ENCODE peak calls at places on chromosomes 12 and 14, in five cellular contexts. H is K562, Q is H1, C is HepG2, M is GM12878. J is an unnamed sample.

GRCh38 chr12:102961488-102961801 is 4.0 kb downstream of the ASCL1 start:
- DNase-seq in M (no peak), H (no peak), C (no peak), Q (no peak), J (no peak)

GRCh38 chr12:67594888-67595287 is 53.7 kb upstream of the DYRK2 start:
- DNase-seq in H (peak; percentile 7), Q (no peak), M (no peak), C (no peak), J (no peak)

GRCh38 chr12:119283315-119283714 is 51.2 kb upstream of the CCDC60 start:
- DNase-seq in M (no peak), Q (no peak), H (no peak), C (no peak), J (no peak)

GRCh38 chr14:72501439-72501838 is 392.5 kb downstream of the DPF3 start:
- DNase-seq in C (no peak), H (no peak), Q (no peak), M (no peak), J (no peak)

GRCh38 chr12:124049451-124050094 is 76.6 kb downstream of the ZNF664 start:
- DNase-seq in Q (no peak), M (no peak), C (no peak), H (no peak), J (no peak)

GRCh38 chr14:103302966-103303365 is 31.1 kb upstream of the EIF5 start:
- DNase-seq in M (no peak), H (no peak), Q (no peak), C (no peak), J (no peak)

GRCh38 chr12:45585522-45586230 is 143.8 kb upstream of the ARID2 start:
- DNase-seq in Q (no peak), H (no peak), C (no peak), M (no peak), J (no peak)

GRCh38 chr14:102544745-102545460 is 35.3 kb upstream of the ANKRD9 start:
- DNase-seq in M (no peak), C (peak; percentile 82), Q (no peak), H (no peak), J (no peak)

DNA sequence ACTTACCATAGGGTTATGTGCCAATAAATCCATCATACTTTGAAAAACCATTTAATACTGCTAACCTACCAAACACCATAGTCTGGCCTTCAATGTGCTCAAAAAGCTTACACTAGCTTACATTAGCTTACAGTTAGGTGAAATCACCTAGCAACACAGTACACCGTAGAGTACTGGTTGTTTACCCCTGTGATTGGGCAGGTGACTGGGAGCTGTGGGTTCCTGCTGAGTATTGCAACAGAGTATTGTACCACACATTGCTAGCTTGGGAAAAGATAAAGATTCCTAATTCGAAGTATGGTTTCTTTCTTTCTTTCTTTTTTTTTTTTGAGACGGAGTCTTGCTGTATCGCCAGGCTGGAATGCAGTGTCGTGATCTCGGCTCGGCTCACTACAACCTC is 5.6 kb downstream of the ATP5MC2 start:
- DNase-seq in Q (no peak), H (no peak), M (no peak), C (no peak), J (no peak)
- TF ChIP-seq CHD2 in Q (no peak), H (no peak), M (no peak), C (no peak), J (no peak)

GRCh38 chr12:6532927-6533652 is 1.2 kb upstream of the GAPDH start:
- DNase-seq in C (peak; percentile 84), M (no peak), H (peak; percentile 70), Q (no peak), J (peak; percentile 66)
- TF ChIP-seq CEBPB in C (no peak), M (no peak), H (no peak), Q (no peak), J (no peak)

DNA sequence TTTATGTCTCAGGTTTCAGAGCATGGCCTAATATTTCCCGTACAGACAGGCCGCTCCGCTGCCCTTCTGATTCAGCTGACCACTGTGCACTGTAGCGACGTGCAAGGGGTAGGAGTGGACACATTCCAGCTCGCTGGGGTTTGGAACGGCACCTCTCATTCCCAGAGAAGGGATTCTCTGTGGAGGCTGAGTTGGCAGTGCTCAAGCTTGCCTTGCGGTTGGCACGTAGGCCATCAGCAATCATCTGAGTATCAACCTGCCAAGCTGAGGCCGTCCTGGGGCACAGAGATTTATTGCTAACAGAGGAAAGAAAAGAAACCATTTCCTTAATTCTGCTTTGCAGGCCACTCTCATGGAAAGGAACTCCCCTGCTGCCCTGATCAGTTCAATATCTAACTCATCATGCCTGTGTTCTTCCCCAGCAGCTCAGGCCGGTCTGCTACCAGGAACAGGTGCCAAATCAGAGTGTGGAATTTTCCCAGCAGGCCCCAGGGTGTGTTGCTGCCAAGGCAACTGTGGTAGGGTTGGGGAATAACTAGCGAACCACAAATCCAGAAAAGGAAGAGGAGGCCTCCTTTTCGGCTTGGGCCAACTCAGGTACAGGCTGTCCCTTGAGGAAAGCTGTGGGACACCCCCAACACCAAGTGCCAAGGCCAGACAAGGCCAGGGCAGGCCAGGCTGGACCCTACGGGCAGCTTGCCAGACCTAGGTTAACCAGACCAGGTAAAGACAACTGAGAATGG is 92.5 kb downstream of the SSPN start:
- DNase-seq in M (no peak), C (no peak), H (no peak), Q (no peak), J (no peak)
- TF ChIP-seq CHD2 in M (no peak), C (no peak), H (no peak), Q (no peak), J (no peak)

DNA sequence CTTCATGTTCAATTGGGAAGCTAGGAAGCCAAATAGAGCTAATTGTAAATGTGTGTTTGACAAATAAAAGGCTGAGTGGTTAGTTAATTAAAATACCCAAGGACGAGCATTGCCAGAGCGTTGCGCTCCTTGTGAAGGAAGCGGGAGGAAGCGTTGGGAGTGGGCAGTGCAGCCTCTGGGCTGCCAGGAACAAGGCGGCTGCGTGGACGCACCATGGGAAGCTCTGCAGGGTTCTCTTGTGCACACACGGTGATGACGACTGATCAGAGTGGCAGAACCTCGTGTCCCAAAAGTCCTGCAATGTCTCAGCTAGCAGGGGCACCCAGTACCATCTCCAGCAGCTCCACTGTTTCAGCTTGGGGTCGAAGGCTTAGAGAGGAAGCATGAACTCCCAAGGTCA is 546.6 kb upstream of the TMEM132C start:
- DNase-seq in M (no peak), H (no peak), C (no peak), Q (no peak), J (no peak)
- TF ChIP-seq CEBPB in M (no peak), H (no peak), C (no peak), Q (no peak), J (no peak)

DNA sequence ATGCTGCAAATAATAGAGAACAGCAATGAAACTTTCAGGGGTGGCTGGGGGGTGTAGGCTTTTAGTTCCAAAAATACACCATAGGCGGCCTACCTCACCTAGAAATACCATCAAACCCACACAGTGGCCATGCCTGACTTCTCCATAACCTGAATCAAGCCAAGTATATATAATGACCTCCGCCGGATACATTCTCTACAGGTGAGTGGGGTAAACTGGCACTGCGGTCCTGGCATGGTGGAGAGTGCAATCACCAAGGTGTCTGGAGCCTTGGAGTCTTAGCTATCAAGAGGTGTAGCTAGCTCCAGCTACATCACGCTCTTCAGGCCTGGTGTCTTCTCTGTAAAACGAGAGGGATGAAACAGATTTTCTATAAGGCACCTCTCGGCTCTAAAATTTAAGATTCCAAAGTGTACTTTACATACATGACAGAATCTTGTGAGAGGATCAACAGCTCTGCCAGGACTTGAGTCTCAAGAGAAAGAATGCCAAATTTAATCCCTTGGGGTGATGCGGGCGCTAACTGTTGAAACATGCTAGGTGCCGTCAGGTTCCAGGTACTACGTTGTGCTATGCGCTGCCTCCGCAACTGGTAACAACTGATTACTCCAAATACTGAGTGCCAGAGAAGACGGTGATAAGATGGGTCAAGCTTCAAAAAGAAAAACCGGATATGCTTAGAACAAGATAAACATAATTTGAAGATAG is 1.0 kb downstream of the ZBTB25 start:
- DNase-seq in C (no peak), Q (no peak), H (peak; percentile 57), M (no peak), J (no peak)
- TF ChIP-seq CHD2 in C (no peak), Q (no peak), H (no peak), M (no peak), J (no peak)